ENCODE peak calls at places on chromosomes 4 and X, in nine cellular contexts. V, W, F, B, J, C, O, G and M are unnamed samples.
A peak's percentile ranks its signal among the peaks of the same experiment; 100 is the strongest.

GRCh38 chr4:17667653-17668201 is 53.3 kb downstream of the MED28 start:
- DNase-seq in V (no peak), W (no peak), F (no peak), B (no peak), J (no peak), C (no peak), O (no peak), G (no peak), M (no peak)

GRCh38 chr4:165299399-165300060 is 27.9 kb upstream of the MSMO1 start:
- DNase-seq in V (no peak), W (no peak), F (no peak), B (no peak), J (peak; percentile 28), C (no peak), O (no peak), G (no peak), M (no peak)

GRCh38 chrX:106959897-106960296 is 39.7 kb downstream of the CLDN2 start:
- DNase-seq in V (no peak), W (no peak), F (no peak), B (no peak), J (no peak), C (no peak), O (no peak), G (peak; percentile 59), M (no peak)

GRCh38 chr4:173469622-173470021 is 60.4 kb downstream of the HAND2 start:
- DNase-seq in V (no peak), W (no peak), F (no peak), B (no peak), J (no peak), C (no peak), O (no peak), G (no peak), M (no peak)

GRCh38 chrX:41148553-41148952 is 63.3 kb downstream of the USP9X start:
- DNase-seq in V (no peak), W (no peak), F (no peak), B (no peak), J (no peak), C (no peak), O (no peak), G (no peak), M (no peak)

GRCh38 chrX:57607295-57608187 is 15.7 kb downstream of the ZXDB start:
- DNase-seq in V (no peak), W (no peak), F (no peak), B (no peak), J (no peak), C (no peak), O (no peak), G (no peak), M (no peak)

GRCh38 chr4:76752911-76753494 is 144.9 kb downstream of the SOWAHB start:
- DNase-seq in V (peak; percentile 60), W (no peak), F (no peak), B (no peak), J (no peak), C (no peak), O (no peak), G (no peak), M (no peak)

GRCh38 chr4:7282094-7282370 is 89.7 kb downstream of the SORCS2 start:
- DNase-seq in V (peak; percentile 90), W (no peak), F (no peak), B (no peak), J (no peak), C (no peak), O (no peak), G (no peak), M (no peak)

GRCh38 chr4:3059896-3060295 is 14.4 kb downstream of the HTT-AS start:
- DNase-seq in V (no peak), W (no peak), F (no peak), B (no peak), J (no peak), C (no peak), O (no peak), G (no peak), M (no peak)

GRCh38 chr4:86401826-86402225 is 42.0 kb upstream of the MAPK10 start:
- DNase-seq in V (peak; percentile 24), W (no peak), F (no peak), B (no peak), J (no peak), C (no peak), O (no peak), G (no peak), M (no peak)

GRCh38 chr4:6906046-6906445 is 3.6 kb upstream of the TBC1D14 start:
- DNase-seq in V (no peak), W (no peak), F (peak; percentile 7), B (peak; percentile 57), J (no peak), C (peak; percentile 32), O (no peak), G (no peak), M (peak; percentile 25)

GRCh38 chr4:169640261-169640880 is 20.0 kb downstream of the CLCN3 start:
- DNase-seq in V (no peak), W (no peak), F (no peak), B (no peak), J (no peak), C (no peak), O (no peak), G (no peak), M (no peak)

GRCh38 chr4:155935389-155935986 is 18.2 kb downstream of the CTSO start:
- DNase-seq in V (no peak), W (no peak), F (no peak), B (no peak), J (no peak), C (no peak), O (no peak), G (no peak), M (no peak)

GRCh38 chr4:103137446-103137827 is 37.8 kb upstream of the BDH2 start:
- DNase-seq in V (no peak), W (no peak), F (no peak), B (no peak), J (no peak), C (no peak), O (no peak), G (no peak), M (no peak)

GRCh38 chr4:103136671-103137445 is 37.2 kb upstream of the BDH2 start:
- DNase-seq in V (no peak), W (no peak), F (no peak), B (no peak), J (no peak), C (no peak), O (no peak), G (no peak), M (no peak)
- TF ChIP-seq EP300 in V (no peak), W (no peak), F (no peak), B (no peak), J (no peak), C (no peak), O (no peak), G (no peak), M (no peak)

GRCh38 chrX:48923771-48924170 is 4.9 kb upstream of the PIM2 start:
- DNase-seq in V (no peak), W (no peak), F (no peak), B (no peak), J (no peak), C (no peak), O (no peak), G (no peak), M (no peak)
- TF ChIP-seq POLR2AphosphoS5 in V (no peak), W (no peak), F (no peak), B (no peak), J (no peak), C (no peak), O (no peak), G (no peak), M (no peak)

GRCh38 chrX:50704360-50704759 is 109.6 kb downstream of the SHROOM4 start:
- DNase-seq in V (no peak), W (no peak), F (no peak), B (no peak), J (no peak), C (no peak), O (no peak), G (no peak), M (no peak)

GRCh38 chrX:50707376-50707775 is 106.6 kb downstream of the SHROOM4 start:
- DNase-seq in V (no peak), W (no peak), F (peak; percentile 15), B (no peak), J (no peak), C (no peak), O (no peak), G (no peak), M (no peak)

GRCh38 chrX:50711907-50712306 is 102.1 kb downstream of the SHROOM4 start:
- DNase-seq in V (no peak), W (no peak), F (no peak), B (no peak), J (no peak), C (no peak), O (no peak), G (no peak), M (no peak)

GRCh38 chrX:50704987-50705386 is 109.0 kb downstream of the SHROOM4 start:
- DNase-seq in V (no peak), W (no peak), F (no peak), B (no peak), J (no peak), C (no peak), O (no peak), G (no peak), M (no peak)

DNA sequence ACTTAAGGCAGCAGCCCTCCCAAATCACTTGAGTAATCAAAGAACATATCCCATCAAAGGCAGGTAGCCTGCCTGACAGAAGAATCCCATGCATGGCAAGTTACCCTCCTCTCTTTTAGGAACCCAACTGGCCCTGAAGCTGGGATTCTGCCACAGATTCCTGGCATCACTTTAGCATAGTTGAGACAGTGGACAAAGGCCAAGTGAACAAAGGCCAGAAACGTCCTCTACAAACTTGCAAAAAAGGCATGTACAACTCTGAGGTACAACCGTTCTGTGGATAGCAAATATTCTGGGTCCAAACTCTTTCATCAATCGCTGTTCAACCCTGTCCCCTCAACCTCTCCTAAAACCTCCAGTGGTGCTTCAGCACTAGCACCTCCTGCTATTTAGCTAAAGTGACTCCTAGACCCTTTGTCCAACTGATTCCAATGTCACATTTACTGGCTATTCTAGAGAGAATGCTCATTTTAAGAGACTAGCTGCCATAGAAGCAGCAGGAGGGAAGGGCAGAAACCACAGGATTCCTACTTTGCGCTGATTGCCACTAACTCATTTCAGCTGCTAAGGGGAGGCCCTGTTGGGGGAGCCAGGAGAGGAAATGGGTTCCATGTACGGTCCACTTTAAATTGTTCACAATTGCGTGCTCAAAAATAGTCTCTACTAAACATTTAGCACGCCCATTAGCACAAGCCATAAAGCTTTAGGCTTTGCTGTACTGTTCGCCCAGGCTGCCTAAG is 105.9 kb downstream of the SHROOM4 start:
- DNase-seq in V (no peak), W (no peak), F (no peak), B (no peak), J (no peak), C (no peak), O (no peak), G (no peak), M (no peak)
- TF ChIP-seq EP300 in V (no peak), W (no peak), F (no peak), B (no peak), J (no peak), C (no peak), O (no peak), G (no peak), M (no peak)

DNA sequence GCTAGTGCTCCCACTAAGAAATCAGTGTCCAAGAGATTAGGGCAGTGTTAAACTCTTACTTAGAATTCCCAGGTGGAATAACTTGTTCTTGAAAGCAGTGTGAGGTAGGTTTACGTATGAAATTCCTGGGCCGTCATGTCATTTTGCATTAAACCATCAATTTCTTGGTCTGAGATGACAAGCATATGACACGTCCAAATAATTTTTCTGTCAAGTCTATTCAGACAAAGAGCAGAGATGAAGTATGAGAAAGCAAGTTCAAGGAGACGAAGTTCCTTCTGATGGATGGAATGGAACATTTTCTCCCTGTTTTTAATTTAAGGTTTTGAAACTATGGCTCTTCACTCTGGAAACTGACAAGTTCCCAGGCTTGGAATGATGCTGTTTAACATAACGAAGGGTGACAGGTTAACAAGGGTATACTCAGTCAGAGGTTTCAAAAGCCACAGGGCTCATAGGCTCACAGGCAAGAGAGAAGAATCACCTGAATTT is 252.8 kb upstream of the SFRP2 start:
- DNase-seq in V (no peak), W (no peak), F (no peak), B (no peak), J (no peak), C (no peak), O (no peak), G (no peak), M (no peak)
- TF ChIP-seq POLR2AphosphoS5 in V (no peak), W (no peak), F (no peak), B (no peak), J (no peak), C (no peak), O (no peak), G (no peak), M (no peak)